ENCODE peak calls at places on chromosomes 7 and 10, in five cellular contexts. A is neural progenitor cell, C is OCI-LY7, U is SK-N-SH, I is MM.1S. F is an unnamed sample.

GRCh38 chr10:102630663-102631062 is 13.6 kb upstream of the TRIM8 start:
- DNase-seq in A (no peak), C (no peak), U (no peak), I (no peak), F (peak; percentile 2)

GRCh38 chr7:35630573-35630972 is 64.4 kb downstream of the HERPUD2 start:
- DNase-seq in A (no peak), C (no peak), U (no peak), I (no peak), F (no peak)

GRCh38 chr10:93334901-93335312 is 147.2 kb downstream of the MYOF start:
- DNase-seq in A (no peak), C (no peak), U (no peak), I (no peak), F (peak; percentile 11)

GRCh38 chr7:152759655-152760383 is at the start of gene ACTR3B:
- DNase-seq in A (peak; percentile 95), C (peak; percentile 91), U (peak; percentile 100), I (peak; percentile 94), F (peak; percentile 96)

GRCh38 chr7:41886906-41887311 is 184.0 kb upstream of the INHBA start:
- DNase-seq in A (no peak), C (no peak), U (no peak), I (no peak), F (peak; percentile 34)

GRCh38 chr7:102320181-102320580 is 33.5 kb downstream of the SH2B2 start:
- DNase-seq in A (no peak), C (no peak), U (peak; percentile 34), I (no peak), F (no peak)

GRCh38 chr7:115183431-115184057 is 261.6 kb downstream of the MDFIC start:
- DNase-seq in A (no peak), C (no peak), U (no peak), I (no peak), F (no peak)

GRCh38 chr10:484925-485661 is 204.4 kb downstream of the DIP2C start:
- DNase-seq in A (no peak), C (no peak), U (no peak), I (peak; percentile 80), F (no peak)

GRCh38 chr7:29607259-29607658 is 43.6 kb downstream of the PRR15 start:
- DNase-seq in A (no peak), C (no peak), U (no peak), I (no peak), F (no peak)

GRCh38 chr10:69901623-69902505 is 100.2 kb downstream of the COL13A1 start:
- DNase-seq in A (peak; percentile 79), C (peak; percentile 26), U (peak; percentile 92), I (no peak), F (peak; percentile 82)

GRCh38 chr7:98831641-98832221 is 38.1 kb downstream of the TMEM130 start:
- DNase-seq in A (peak; percentile 55), C (peak; percentile 25), U (peak; percentile 69), I (no peak), F (no peak)

GRCh38 chr10:98295907-98296306 is 27.9 kb upstream of the LOXL4 start:
- DNase-seq in A (no peak), C (no peak), U (peak; percentile 35), I (no peak), F (no peak)

GRCh38 chr7:71594746-71595145 is 462.8 kb downstream of the GALNT17 start:
- DNase-seq in A (no peak), C (no peak), U (no peak), I (no peak), F (no peak)

GRCh38 chr10:36624551-36625100 is 500.8 kb upstream of the ANKRD30A start:
- DNase-seq in A (no peak), C (no peak), U (no peak), I (no peak), F (no peak)

GRCh38 chr7:142445019-142445686 is 187.3 kb upstream of the PRSS58 start:
- DNase-seq in A (peak; percentile 73), C (peak; percentile 11), U (no peak), I (peak; percentile 78), F (no peak)

GRCh38 chr7:33903770-33904679 is 1.3 kb upstream of the BMPER start:
- DNase-seq in A (peak; percentile 77), C (no peak), U (peak; percentile 74), I (peak; percentile 45), F (peak; percentile 54)

GRCh38 chr10:7986851-7987250 is 67.6 kb upstream of the GATA3 start:
- DNase-seq in A (no peak), C (no peak), U (no peak), I (no peak), F (no peak)

GRCh38 chr10:91077549-91078017 is 142.9 kb upstream of the PCGF5 start:
- DNase-seq in A (no peak), C (no peak), U (peak; percentile 68), I (no peak), F (no peak)

GRCh38 chr10:48205918-48206317 is 68.6 kb downstream of the FRMPD2 start:
- DNase-seq in A (no peak), C (no peak), U (no peak), I (no peak), F (no peak)
- TF ChIP-seq CTCF in A (no peak), C (no peak), U (no peak), I (no peak), F (no peak)

GRCh38 chr7:11699666-11700065 is 132.3 kb downstream of the THSD7A start:
- DNase-seq in A (no peak), C (no peak), U (no peak), I (no peak), F (no peak)
- TF ChIP-seq EZH2phosphoT487 in A (no peak), C (no peak), U (no peak), I (no peak), F (no peak)

GRCh38 chr10:101444499-101444898 is 90.5 kb downstream of the BTRC start:
- DNase-seq in A (no peak), C (no peak), U (no peak), I (no peak), F (no peak)

GRCh38 chr10:101446071-101446470 is 92.1 kb downstream of the BTRC start:
- DNase-seq in A (peak; percentile 27), C (no peak), U (no peak), I (no peak), F (no peak)

GRCh38 chr10:101441539-101442455 is 87.8 kb downstream of the BTRC start:
- DNase-seq in A (peak; percentile 80), C (peak; percentile 68), U (peak; percentile 65), I (peak; percentile 44), F (peak; percentile 71)

GRCh38 chr10:101442456-101442800 is 88.5 kb downstream of the BTRC start:
- DNase-seq in A (no peak), C (no peak), U (no peak), I (no peak), F (no peak)

DNA sequence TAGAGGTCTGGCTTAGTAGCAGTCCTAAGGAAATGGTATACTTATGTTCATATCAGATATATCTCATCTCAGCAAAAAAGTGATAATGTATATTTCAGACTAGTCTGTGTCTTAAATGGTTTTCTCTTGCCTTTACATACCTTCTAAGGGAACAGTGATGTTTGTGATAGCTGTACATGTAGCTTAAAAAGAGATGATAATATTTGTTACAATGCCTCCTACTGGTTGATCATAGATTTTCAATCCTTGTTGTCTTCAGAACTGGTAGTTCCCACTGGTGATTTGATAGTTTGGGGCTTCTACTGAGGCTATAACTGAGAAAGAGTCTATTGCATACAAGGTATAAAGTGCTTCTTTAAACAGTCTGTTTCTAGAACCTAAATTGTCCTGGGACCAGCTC is 90.1 kb downstream of the BTRC start:
- DNase-seq in A (no peak), C (peak; percentile 20), U (no peak), I (no peak), F (no peak)
- TF ChIP-seq CTCF in A (peak; percentile 46), C (peak; percentile 79), U (peak; percentile 57), I (peak; percentile 37), F (no peak)

GRCh38 chr7:137074386-137075030 is 206.1 kb downstream of the CHRM2 start:
- DNase-seq in A (no peak), C (no peak), U (no peak), I (no peak), F (no peak)
- TF ChIP-seq EZH2phosphoT487 in A (no peak), C (no peak), U (no peak), I (no peak), F (no peak)

DNA sequence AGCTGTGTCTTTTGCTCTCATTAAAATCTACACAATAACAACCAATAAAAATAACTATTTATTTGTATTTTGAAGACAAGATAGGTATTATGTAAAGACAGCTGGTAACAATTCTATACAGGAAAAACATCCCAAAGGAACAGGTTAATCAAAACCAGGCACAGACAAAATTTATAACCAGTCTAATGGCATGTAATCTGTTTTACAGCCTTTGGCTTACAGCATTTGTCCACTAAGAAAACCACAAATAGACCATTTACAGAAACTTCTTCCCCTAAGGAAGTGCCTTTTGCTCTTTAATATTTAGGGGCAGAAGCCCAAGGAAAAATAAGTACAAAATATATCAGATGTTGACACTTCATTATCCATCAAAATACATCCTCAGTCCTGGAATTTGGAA is 65.0 kb downstream of the SVIL start:
- DNase-seq in A (no peak), C (no peak), U (no peak), I (no peak), F (no peak)
- TF ChIP-seq CTCF in A (no peak), C (no peak), U (no peak), I (no peak), F (no peak)

GRCh38 chr10:78953124-78954008 is 115.4 kb upstream of the ZMIZ1 start:
- DNase-seq in A (no peak), C (no peak), U (no peak), I (no peak), F (no peak)
- TF ChIP-seq EZH2phosphoT487 in A (no peak), C (no peak), U (no peak), I (no peak), F (no peak)

GRCh38 chr10:80497187-80498038 is 40.3 kb upstream of the SH2D4B start:
- DNase-seq in A (no peak), C (no peak), U (no peak), I (no peak), F (no peak)

GRCh38 chr10:80498039-80498832 is 39.5 kb upstream of the SH2D4B start:
- DNase-seq in A (no peak), C (no peak), U (no peak), I (no peak), F (no peak)

GRCh38 chr10:80500572-80501380 is 36.9 kb upstream of the SH2D4B start:
- DNase-seq in A (no peak), C (no peak), U (no peak), I (no peak), F (no peak)

GRCh38 chr10:80496555-80497172 is 41.0 kb upstream of the SH2D4B start:
- DNase-seq in A (no peak), C (no peak), U (no peak), I (no peak), F (no peak)

GRCh38 chr10:80498833-80499671 is 38.6 kb upstream of the SH2D4B start:
- DNase-seq in A (no peak), C (no peak), U (no peak), I (no peak), F (peak; percentile 94)
- TF ChIP-seq CTCF in A (no peak), C (no peak), U (no peak), I (no peak), F (no peak)